ENCODE peak calls at places on chromosome 11, in ten cellular contexts. E is WTC11; P is osteocyte; V is nephron progenitor cell; S is IMR-90; Z is hepatocyte; B is CD8-positive, alpha-beta T cell; L is GM12878; T is fibroblast of lung; Q is astrocyte of the spinal cord. G is an unnamed sample.

GRCh38 chr11:12868315-12869073 is 140.6 kb upstream of the RASSF10 start:
- DNase-seq in S (peak), E (no peak), V (no peak), B (no peak), P (no peak), Q (peak), Z (no peak), L (no peak), T (peak), G (no peak)

GRCh38 chr11:9680028-9680427 is 16.2 kb downstream of the SWAP70 start:
- DNase-seq in E (no peak), Q (no peak), V (no peak), P (no peak), B (no peak), S (no peak), L (no peak), Z (no peak), T (peak), G (no peak)

GRCh38 chr11:83132191-83132590 is 24.7 kb upstream of the PCF11 start:
- DNase-seq in E (no peak), B (no peak), T (no peak), Z (no peak), P (no peak), V (no peak), Q (no peak), L (no peak), S (no peak), G (no peak)

GRCh38 chr11:655036-655726 is 18.1 kb downstream of the DRD4 start:
- DNase-seq in S (no peak), V (no peak), L (no peak), E (no peak), Q (no peak), P (no peak), Z (peak), B (no peak), T (no peak), G (no peak)

GRCh38 chr11:17563248-17563647 is 16.2 kb downstream of the OTOG start:
- DNase-seq in V (no peak), Z (no peak), B (no peak), L (no peak), S (no peak), E (peak), T (no peak), P (no peak), Q (no peak), G (no peak)

GRCh38 chr11:124875943-124876817 is 10.9 kb downstream of the ROBO3 start:
- DNase-seq in T (peak), L (peak), V (peak), E (peak), B (peak), S (peak), Z (peak), Q (peak), P (peak), G (peak)

GRCh38 chr11:72216638-72217037 is at the start of gene FOLR2:
- DNase-seq in L (no peak), P (peak), S (no peak), Z (no peak), Q (no peak), B (no peak), T (no peak), E (no peak), V (no peak), G (no peak)

GRCh38 chr11:35218956-35219355 is 80.0 kb downstream of the CD44 start:
- DNase-seq in P (no peak), V (no peak), T (peak), Z (no peak), E (no peak), L (no peak), Q (peak), B (no peak), S (peak), G (no peak)

GRCh38 chr11:73233704-73234402 is 15.8 kb downstream of the P2RY2 start:
- DNase-seq in Q (no peak), B (no peak), Z (no peak), T (peak), S (no peak), V (no peak), P (no peak), E (peak), L (no peak), G (no peak)

GRCh38 chr11:107757661-107758060 is 45.8 kb upstream of the SLN start:
- DNase-seq in T (no peak), Z (no peak), L (no peak), B (no peak), E (no peak), V (no peak), Q (no peak), S (no peak), P (no peak), G (no peak)

GRCh38 chr11:132140056-132140455 is 769.6 kb downstream of the NTM start:
- DNase-seq in Q (no peak), B (no peak), E (no peak), S (no peak), V (no peak), Z (no peak), L (no peak), T (no peak), P (no peak), G (no peak)

GRCh38 chr11:43508511-43508918 is 149.8 kb downstream of the TTC17 start:
- DNase-seq in P (no peak), B (no peak), Z (peak), Q (peak), V (no peak), S (peak), T (peak), L (no peak), E (no peak), G (no peak)

GRCh38 chr11:16001899-16002426 is 354.4 kb downstream of the SOX6 start:
- DNase-seq in B (no peak), T (peak), E (no peak), P (no peak), V (no peak), S (peak), Q (peak), Z (peak), L (no peak), G (no peak)

GRCh38 chr11:134412508-134413333 is 679 bp upstream of the B3GAT1 start:
- DNase-seq in E (peak), L (no peak), B (no peak), Z (peak), P (no peak), S (no peak), V (peak), T (no peak), Q (no peak), G (peak)

GRCh38 chr11:75524576-75525432 is 937 bp downstream of the GDPD5 start:
- DNase-seq in L (no peak), B (no peak), E (peak), P (no peak), Q (no peak), V (peak), Z (no peak), S (peak), T (no peak), G (no peak)

GRCh38 chr11:75031771-75032549 is 43.2 kb downstream of the NEU3 start:
- DNase-seq in E (peak), B (peak), Z (peak), T (peak), V (peak), S (peak), L (no peak), Q (peak), P (peak), G (peak)

GRCh38 chr11:133531971-133532651 is at the start of gene OPCML:
- DNase-seq in B (no peak), P (no peak), Q (no peak), T (no peak), S (no peak), V (peak), Z (peak), L (no peak), E (peak), G (no peak)

GRCh38 chr11:104891135-104891534 is 7.1 kb downstream of the CASP12 start:
- DNase-seq in L (no peak), S (peak), T (no peak), V (no peak), B (no peak), P (no peak), Z (no peak), E (no peak), Q (no peak), G (no peak)

GRCh38 chr11:130846606-130847005 is 69.7 kb downstream of the SNX19 start:
- DNase-seq in V (no peak), B (no peak), Z (no peak), L (no peak), P (no peak), Q (no peak), S (peak), T (no peak), E (no peak), G (no peak)

GRCh38 chr11:65615950-65616574 is 486 bp downstream of the PCNX3 start:
- DNase-seq in V (peak), S (no peak), L (no peak), Q (no peak), Z (peak), P (no peak), E (peak), B (no peak), T (peak), G (no peak)

GRCh38 chr11:80899381-80899780 is 1458.6 kb upstream of the TENM4 start:
- DNase-seq in E (no peak), B (no peak), Q (no peak), L (no peak), Z (no peak), P (no peak), V (no peak), S (no peak), T (peak), G (no peak)

GRCh38 chr11:3095712-3096361 is 38.6 kb upstream of the CARS1 start:
- DNase-seq in Q (peak), Z (peak), B (no peak), L (no peak), P (no peak), S (peak), E (no peak), T (peak), V (no peak), G (no peak)

GRCh38 chr11:63847363-63847762 is 8.5 kb downstream of the MARK2 start:
- DNase-seq in S (no peak), V (no peak), T (no peak), Z (no peak), B (no peak), Q (no peak), E (peak), P (no peak), L (no peak), G (no peak)

GRCh38 chr11:244376-244775 is 7.6 kb downstream of the PSMD13 start:
- DNase-seq in L (no peak), P (no peak), Z (no peak), V (no peak), Q (no peak), S (no peak), E (no peak), B (no peak), T (no peak), G (no peak)

GRCh38 chr11:57407941-57408475 is 17.6 kb upstream of the PRG2 start:
- DNase-seq in Z (no peak), L (no peak), T (no peak), S (no peak), P (no peak), B (no peak), V (no peak), E (no peak), Q (no peak), G (no peak)

GRCh38 chr11:31649129-31649528 is 139.6 kb downstream of the ELP4 start:
- DNase-seq in L (no peak), E (no peak), V (no peak), P (no peak), T (no peak), B (no peak), S (no peak), Z (no peak), Q (no peak), G (no peak)

GRCh38 chr11:40292636-40293585 is 1166.5 kb downstream of the LRRC4C start:
- DNase-seq in V (peak), S (no peak), B (no peak), E (peak), Q (no peak), T (peak), P (no peak), Z (peak), L (no peak), G (peak)

GRCh38 chr11:107857550-107858216 is 904 bp downstream of the SLC35F2 start:
- DNase-seq in S (peak), Q (peak), T (peak), E (no peak), V (no peak), B (no peak), P (no peak), Z (no peak), L (no peak), G (peak)

GRCh38 chr11:31619980-31620379 is 110.4 kb downstream of the ELP4 start:
- DNase-seq in E (no peak), T (no peak), B (no peak), Q (no peak), S (no peak), V (no peak), P (no peak), L (no peak), Z (no peak), G (no peak)

DNA sequence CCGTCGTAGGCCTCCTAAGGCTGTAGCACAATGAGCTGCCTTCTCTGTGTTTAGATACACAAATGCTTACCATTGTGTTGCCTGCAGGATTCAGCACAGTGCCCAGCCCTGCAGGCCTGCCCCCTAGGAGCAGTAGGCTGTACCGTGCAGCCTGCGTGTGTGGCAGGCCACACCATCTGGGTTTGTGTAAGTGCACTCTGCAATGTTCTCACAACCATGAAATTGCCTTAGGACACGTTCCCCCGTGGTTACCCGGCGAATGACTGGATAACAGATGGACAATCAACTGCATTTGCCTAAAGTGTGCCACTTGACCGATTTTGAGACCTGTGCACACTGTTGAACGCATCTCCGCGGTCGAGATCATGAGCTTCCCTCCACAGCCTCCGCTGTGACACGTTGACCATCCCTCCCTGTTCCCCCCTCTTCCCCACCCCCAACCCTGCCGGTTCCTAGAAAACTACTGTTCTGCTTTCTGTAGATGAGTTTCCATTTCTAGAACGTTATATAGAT is 22.1 kb upstream of the CTSD start:
- DNase-seq in Z (no peak), Q (no peak), P (no peak), T (no peak), B (no peak), S (no peak), L (no peak), E (no peak), V (no peak), G (no peak)
- TF ChIP-seq CTCF in Z (no peak), Q (no peak), P (no peak), T (no peak), B (no peak), S (no peak), L (no peak), E (no peak), V (no peak), G (no peak)

DNA sequence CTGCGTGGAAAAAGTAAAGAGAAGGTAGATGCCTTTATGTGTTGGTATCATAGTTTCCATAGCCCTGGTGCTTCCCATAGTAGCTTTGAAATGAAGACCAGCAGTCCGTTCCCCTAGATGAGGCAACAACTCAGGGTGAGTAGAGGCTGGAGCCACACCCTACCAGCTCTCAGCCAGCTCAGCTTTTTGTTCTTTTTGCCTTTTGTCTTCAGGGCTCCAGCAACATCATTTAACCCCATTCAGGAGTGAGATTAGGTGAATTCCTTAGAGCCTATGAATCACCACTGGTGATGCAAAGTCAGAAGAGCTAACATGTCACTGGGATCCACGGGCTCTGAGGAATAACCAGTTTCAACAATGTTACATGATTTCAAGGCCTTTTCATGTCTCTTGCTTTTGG is 14.0 kb upstream of the SESN3 start:
- DNase-seq in Q (peak), S (peak), P (no peak), T (no peak), B (no peak), L (no peak), E (no peak), Z (peak), V (no peak), G (no peak)
- TF ChIP-seq CTCF in Q (no peak), S (no peak), P (no peak), T (no peak), B (no peak), L (no peak), E (no peak), Z (no peak), V (no peak), G (no peak)

GRCh38 chr11:45765107-45765668 is 39.8 kb upstream of the SLC35C1 start:
- DNase-seq in Q (no peak), T (no peak), E (no peak), L (no peak), P (no peak), Z (no peak), B (no peak), V (no peak), S (no peak), G (no peak)

GRCh38 chr11:45766469-45766868 is 38.5 kb upstream of the SLC35C1 start:
- DNase-seq in V (no peak), L (no peak), T (no peak), Q (no peak), S (no peak), B (no peak), Z (no peak), E (no peak), P (no peak), G (no peak)

GRCh38 chr11:45769960-45770359 is 35.0 kb upstream of the SLC35C1 start:
- DNase-seq in Q (no peak), E (no peak), P (no peak), Z (no peak), B (no peak), V (no peak), S (no peak), L (no peak), T (no peak), G (no peak)

GRCh38 chr11:45768486-45768885 is 36.5 kb upstream of the SLC35C1 start:
- DNase-seq in S (no peak), P (no peak), Z (no peak), T (no peak), E (no peak), L (no peak), V (no peak), B (no peak), Q (no peak), G (no peak)

DNA sequence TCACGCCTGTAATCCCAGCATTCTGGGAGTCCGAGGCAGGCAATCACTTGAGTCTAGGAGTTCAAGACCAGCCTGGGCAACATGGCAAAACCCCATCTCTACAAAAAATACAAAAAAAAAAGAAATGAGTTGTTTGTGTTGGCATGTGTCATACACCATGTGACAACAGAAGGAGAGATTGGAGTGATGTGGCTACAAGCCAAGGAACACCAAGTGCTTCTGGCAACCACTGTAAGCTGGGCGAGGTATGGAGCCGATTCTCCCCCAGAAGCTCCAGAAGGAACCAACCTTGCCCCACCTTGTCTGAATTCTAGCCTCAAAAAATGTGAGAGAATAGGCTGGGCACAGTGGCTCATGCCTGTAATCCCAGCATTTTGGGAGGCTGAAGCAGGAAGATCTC is 39.1 kb upstream of the SLC35C1 start:
- DNase-seq in L (no peak), B (no peak), P (no peak), V (no peak), T (no peak), E (no peak), Z (no peak), Q (no peak), S (no peak), G (no peak)
- TF ChIP-seq CTCF in L (no peak), B (no peak), P (no peak), V (no peak), T (no peak), E (no peak), Z (no peak), Q (no peak), S (no peak), G (no peak)

GRCh38 chr11:47412152-47412746 is 3.9 kb downstream of the SLC39A13 start:
- DNase-seq in Z (peak), S (peak), B (no peak), L (no peak), P (peak), E (peak), T (peak), V (peak), Q (no peak), G (peak)
- TF ChIP-seq CTCF in Z (peak), S (peak), B (peak), L (peak), P (peak), E (peak), T (peak), V (peak), Q (peak), G (peak)

GRCh38 chr11:60469723-60470122 is 14.1 kb downstream of the MS4A1 start:
- DNase-seq in L (no peak), S (no peak), B (no peak), P (no peak), V (no peak), T (no peak), Q (no peak), E (no peak), Z (no peak), G (no peak)
- TF ChIP-seq CTCF in L (no peak), S (no peak), B (no peak), P (no peak), V (no peak), T (no peak), Q (no peak), E (no peak), Z (no peak), G (no peak)

DNA sequence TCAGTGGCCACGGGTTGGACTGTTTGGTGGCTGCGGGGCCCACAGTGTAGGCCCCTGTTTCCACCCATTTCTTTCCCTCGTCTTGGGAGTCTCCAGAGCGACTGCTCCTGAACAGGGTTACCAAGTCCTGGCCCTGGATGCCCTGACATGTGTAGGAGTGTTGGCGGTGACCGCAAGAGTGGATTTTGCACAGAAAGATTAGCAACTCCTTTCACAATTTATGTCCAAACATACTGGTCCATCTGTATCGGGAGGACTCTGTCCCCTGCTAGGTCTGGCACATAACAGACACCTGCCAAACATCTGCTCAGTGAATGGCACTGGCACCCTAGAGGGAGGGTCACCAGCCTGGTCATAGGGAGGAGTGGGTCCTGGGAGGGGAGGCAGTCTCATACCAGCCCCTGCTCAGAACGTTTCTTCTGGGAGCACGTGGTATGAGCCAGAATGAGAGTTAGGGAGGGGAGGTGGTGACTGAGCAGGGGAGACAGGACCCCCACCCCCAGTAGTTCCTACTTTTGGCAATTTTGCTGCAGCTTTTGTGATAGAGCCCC is 3.4 kb upstream of the APOA1 start:
- DNase-seq in S (no peak), B (no peak), P (no peak), V (no peak), L (no peak), Z (no peak), E (no peak), Q (no peak), T (no peak), G (no peak)
- TF ChIP-seq CTCF in S (no peak), B (no peak), P (no peak), V (no peak), L (no peak), Z (no peak), E (no peak), Q (no peak), T (no peak), G (no peak)

DNA sequence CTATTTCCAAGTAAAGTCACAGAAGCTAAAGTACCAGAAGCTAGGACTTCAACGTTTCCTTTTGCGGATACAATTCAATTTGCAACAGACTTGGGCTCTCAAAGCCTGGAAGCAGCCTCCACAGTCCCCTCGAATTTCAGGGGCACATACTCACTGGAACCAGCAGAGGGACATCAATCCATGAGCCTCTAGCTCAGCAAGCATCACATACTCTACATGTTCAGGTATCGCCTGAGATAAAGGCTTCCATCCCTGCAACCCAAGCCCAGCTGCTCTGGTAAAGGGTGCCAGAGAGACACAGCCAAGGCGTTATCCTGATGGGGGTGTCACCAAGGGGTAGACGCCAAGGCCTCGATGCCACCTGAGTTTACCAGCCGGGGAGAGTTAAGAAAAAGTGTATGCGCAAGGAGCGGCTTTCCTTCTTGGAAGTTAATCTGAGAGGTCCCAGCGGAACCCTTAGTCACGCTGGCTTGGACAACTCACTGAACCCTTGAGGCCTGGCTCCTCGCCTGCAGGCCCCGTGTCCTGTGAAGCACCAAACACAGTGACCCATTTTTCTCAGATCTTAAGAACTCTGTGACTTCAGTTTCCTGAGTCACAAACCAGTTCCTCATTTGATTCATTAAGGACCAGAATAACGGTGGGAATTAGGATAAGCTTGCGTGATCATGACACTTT is 13.0 kb downstream of the LTO1 start:
- DNase-seq in B (no peak), P (no peak), Q (no peak), T (no peak), Z (no peak), S (no peak), E (peak), V (no peak), L (no peak), G (no peak)
- TF ChIP-seq CTCF in B (no peak), P (peak), Q (peak), T (no peak), Z (no peak), S (no peak), E (no peak), V (peak), L (no peak), G (peak)

G was measured in neural crest cell.